ENCODE peak calls at places on chromosomes 4 and X, in four cellular contexts. E, K, P and Z are unnamed samples.

GRCh38 chr4:176753049-176753448 is 39.7 kb downstream of the VEGFC start:
- DNase-seq in E (no peak), K (no peak), P (no peak), Z (no peak)

GRCh38 chrX:40422021-40422420 is 158.7 kb upstream of the ATP6AP2 start:
- DNase-seq in E (no peak), K (no peak), P (no peak), Z (no peak)

GRCh38 chrX:13346646-13347045 is 26.8 kb upstream of the ATXN3L start:
- DNase-seq in E (no peak), K (no peak), P (no peak), Z (no peak)

GRCh38 chr4:72430988-72431387 is 138.0 kb downstream of the ADAMTS3 start:
- DNase-seq in E (no peak), K (no peak), P (no peak), Z (no peak)

GRCh38 chrX:103329991-103330390 is at the start of gene TCEAL7:
- DNase-seq in E (peak; percentile 46), K (no peak), P (peak; percentile 53), Z (peak; percentile 48)

GRCh38 chrX:85114776-85115175 is 111.1 kb downstream of the APOOL start:
- DNase-seq in E (no peak), K (no peak), P (no peak), Z (no peak)

GRCh38 chr4:102263024-102263787 is 82.1 kb downstream of the SLC39A8 start:
- DNase-seq in E (no peak), K (no peak), P (no peak), Z (peak; percentile 30)

GRCh38 chrX:39162322-39162721 is 361.1 kb downstream of the MID1IP1 start:
- DNase-seq in E (no peak), K (no peak), P (peak; percentile 35), Z (peak; percentile 38)

GRCh38 chr4:83013420-83013867 is 2.8 kb upstream of the LIN54 start:
- DNase-seq in E (no peak), K (no peak), P (no peak), Z (no peak)

GRCh38 chrX:13366698-13367097 is 46.8 kb upstream of the ATXN3L start:
- DNase-seq in E (no peak), K (no peak), P (no peak), Z (no peak)

DNA sequence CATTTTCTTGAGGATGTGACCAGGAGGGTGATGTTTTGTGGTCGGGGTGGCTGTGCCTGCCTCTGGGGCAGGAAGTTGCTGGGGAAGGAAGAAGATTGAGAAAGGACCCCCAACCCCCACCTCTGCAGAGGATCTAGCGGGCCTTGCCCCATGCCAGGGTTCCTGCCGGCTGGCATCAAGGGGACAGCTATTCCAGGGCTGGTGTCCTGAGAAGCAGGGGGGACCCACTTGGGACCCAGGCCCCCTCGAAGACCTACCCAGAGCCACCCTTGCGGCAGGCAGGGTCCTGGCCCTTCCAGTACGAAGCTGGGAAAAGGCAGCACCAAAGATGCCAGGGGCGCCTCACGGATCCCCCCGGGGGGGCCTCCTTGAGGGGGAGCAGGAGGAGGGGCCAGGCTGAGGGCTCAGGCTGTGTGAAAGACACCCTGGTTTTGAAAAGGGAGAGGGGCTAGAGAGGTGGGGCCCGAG is 6.6 kb downstream of the SH3BP2 start:
- DNase-seq in E (peak; percentile 62), K (no peak), P (peak; percentile 39), Z (no peak)
- H3K4me3 ChIP-seq in E (no peak overlapping the region), K (peak overlapping the region; percentile 19), P (no peak overlapping the region), Z (no peak overlapping the region)

GRCh38 chr4:42282081-42282901 is 115.0 kb upstream of the SHISA3 start:
- DNase-seq in E (no peak), K (peak; percentile 30), P (peak; percentile 24), Z (peak; percentile 79)
- H3K27ac ChIP-seq in E (no peak overlapping the region), K (no peak overlapping the region), P (no peak overlapping the region), Z (no peak overlapping the region)

DNA sequence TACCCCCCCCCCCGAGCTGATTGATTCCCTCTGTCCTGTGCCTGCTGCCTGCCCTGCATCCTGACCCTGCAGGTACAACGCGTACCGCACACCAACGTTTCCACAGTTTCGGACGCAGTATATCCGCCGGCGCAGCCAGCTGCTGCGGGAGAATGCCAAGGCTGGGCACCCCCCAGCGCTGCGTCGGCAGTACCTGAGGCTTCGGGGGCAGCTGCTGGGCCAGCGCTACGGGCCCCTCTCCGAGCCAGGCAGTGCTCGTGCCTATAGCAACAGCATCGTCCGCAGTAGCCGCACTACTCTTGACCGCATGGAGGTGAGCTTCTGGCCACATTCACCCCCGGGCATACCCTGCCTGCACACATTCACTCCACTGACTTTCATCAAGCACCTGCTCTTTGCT is 1.4 kb downstream of the WDR13 start:
- DNase-seq in E (no peak), K (no peak), P (peak; percentile 44), Z (no peak)
- H3K4me3 ChIP-seq in E (no peak overlapping the region), K (peak overlapping the region; percentile 64), P (peak overlapping the region; percentile 66), Z (no peak overlapping the region)

GRCh38 chr4:71187399-71188196 is 151.2 kb upstream of the SLC4A4 start:
- DNase-seq in E (peak; percentile 52), K (peak; percentile 60), P (peak; percentile 21), Z (peak; percentile 16)
- H3K27ac ChIP-seq in E (peak overlapping the region; percentile 7), K (peak overlapping the region; percentile 89), P (no peak overlapping the region), Z (no peak overlapping the region)

GRCh38 chr4:159052315-159052714 is 50.6 kb upstream of the RAPGEF2 start:
- DNase-seq in E (no peak), K (no peak), P (no peak), Z (no peak)
- H3K4me3 ChIP-seq in E (no peak overlapping the region), K (no peak overlapping the region), P (no peak overlapping the region), Z (no peak overlapping the region)

DNA sequence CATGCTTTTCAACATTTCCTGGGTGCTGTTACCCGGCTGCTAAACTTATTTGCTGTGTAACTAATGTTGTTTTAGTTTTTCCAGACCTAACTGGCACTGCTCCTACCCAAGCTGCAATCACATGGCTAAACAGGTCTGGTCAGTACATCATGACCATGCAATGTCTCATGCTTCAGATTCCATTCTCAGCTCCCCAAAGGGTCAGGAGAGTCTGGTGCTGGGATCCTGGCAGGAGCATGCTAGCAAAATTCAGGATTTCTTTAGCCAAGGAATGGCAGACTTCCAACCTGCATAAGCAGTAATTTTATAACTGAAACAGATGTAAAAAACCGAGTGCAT is 12.6 kb upstream of the CENPU start:
- DNase-seq in E (peak; percentile 69), K (peak; percentile 76), P (peak; percentile 31), Z (peak; percentile 62)
- H3K27ac ChIP-seq in E (peak overlapping the region; percentile 19), K (peak overlapping the region; percentile 91), P (no peak overlapping the region), Z (peak overlapping the region; percentile 65)